ENCODE peak calls at places on chromosomes 5 and 9, in eight cellular contexts. D, T, C, H, K, P, Y and R are unnamed samples.

GRCh38 chr9:124818431-124819281 is 34.6 kb upstream of the WDR38 start:
- DNase-seq in D (no peak), T (no peak), C (no peak), H (no peak), K (no peak), P (peak; percentile 95), Y (peak; percentile 93), R (no peak)

GRCh38 chr5:140869555-140869886 is 764 bp downstream of the PCDHA11 start:
- DNase-seq in D (no peak), T (no peak), C (no peak), H (no peak), K (no peak), P (no peak), Y (peak; percentile 18), R (no peak)

GRCh38 chr9:3337515-3337914 is 188.3 kb downstream of the RFX3 start:
- DNase-seq in D (peak; percentile 89), T (no peak), C (no peak), H (no peak), K (no peak), P (no peak), Y (peak; percentile 64), R (no peak)

GRCh38 chr5:109080481-109080880 is 329.3 kb downstream of the PJA2 start:
- DNase-seq in D (no peak), T (no peak), C (no peak), H (no peak), K (no peak), P (no peak), Y (no peak), R (no peak)

GRCh38 chr9:90024823-90025222 is 420.0 kb downstream of the GADD45G start:
- DNase-seq in D (no peak), T (no peak), C (no peak), H (no peak), K (peak; percentile 26), P (no peak), Y (no peak), R (no peak)

GRCh38 chr5:474826-475661 is 32.1 kb downstream of the EXOC3 start:
- DNase-seq in D (peak; percentile 13), T (no peak), C (peak; percentile 53), H (peak; percentile 30), K (peak; percentile 39), P (no peak), Y (no peak), R (no peak)

GRCh38 chr5:170451764-170452365 is 52.0 kb upstream of the KCNIP1 start:
- DNase-seq in D (peak; percentile 87), T (no peak), C (no peak), H (no peak), K (no peak), P (no peak), Y (peak; percentile 66), R (no peak)

GRCh38 chr5:165334186-165334585 is 1828.8 kb downstream of the MAT2B start:
- DNase-seq in D (peak; percentile 10), T (no peak), C (no peak), H (no peak), K (no peak), P (no peak), Y (peak; percentile 88), R (no peak)

GRCh38 chr5:170267431-170268152 is 30.0 kb downstream of the LCP2 start:
- DNase-seq in D (peak; percentile 86), T (peak; percentile 66), C (peak; percentile 87), H (peak; percentile 68), K (peak; percentile 67), P (peak; percentile 45), Y (peak; percentile 58), R (peak; percentile 80)

GRCh38 chr5:64100203-64100602 is 65.4 kb upstream of the RNF180 start:
- DNase-seq in D (no peak), T (no peak), C (no peak), H (no peak), K (no peak), P (no peak), Y (no peak), R (no peak)

GRCh38 chr5:140145818-140146522 is 20.2 kb downstream of the IGIP start:
- DNase-seq in D (peak; percentile 78), T (peak; percentile 71), C (peak; percentile 56), H (peak; percentile 82), K (peak; percentile 84), P (peak; percentile 65), Y (peak; percentile 37), R (no peak)

GRCh38 chr5:1174122-1174936 is 27.1 kb upstream of the SLC6A19 start:
- DNase-seq in D (peak; percentile 83), T (peak; percentile 61), C (peak; percentile 41), H (peak; percentile 65), K (peak; percentile 74), P (peak; percentile 88), Y (peak; percentile 36), R (peak; percentile 95)

GRCh38 chr5:94240616-94241287 is 377.7 kb downstream of the KIAA0825 start:
- DNase-seq in D (peak; percentile 16), T (no peak), C (no peak), H (peak; percentile 10), K (no peak), P (no peak), Y (no peak), R (no peak)

GRCh38 chr5:15013654-15014463 is 142.3 kb upstream of the ANKH start:
- DNase-seq in D (peak; percentile 85), T (no peak), C (no peak), H (no peak), K (no peak), P (peak; percentile 30), Y (peak; percentile 72), R (peak; percentile 70)

GRCh38 chr5:149128023-149128875 is 13.0 kb upstream of the ABLIM3 start:
- DNase-seq in D (peak; percentile 55), T (no peak), C (no peak), H (no peak), K (no peak), P (peak; percentile 64), Y (peak; percentile 32), R (peak; percentile 63)

GRCh38 chr9:104993291-104993963 is 65.5 kb upstream of the ABCA1 start:
- DNase-seq in D (peak; percentile 91), T (peak; percentile 36), C (no peak), H (peak; percentile 79), K (peak; percentile 50), P (peak; percentile 83), Y (no peak), R (no peak)
- H3K4me3 ChIP-seq in D (no peak overlapping the region), T (no peak overlapping the region), C (no peak overlapping the region), H (no peak overlapping the region), K (no peak overlapping the region), P (no peak overlapping the region), Y (no peak overlapping the region), R (no peak overlapping the region)

GRCh38 chr5:56147679-56148230 is 85.4 kb downstream of the ANKRD55 start:
- DNase-seq in D (no peak), T (no peak), C (no peak), H (no peak), K (no peak), P (no peak), Y (no peak), R (no peak)
- H3K4me3 ChIP-seq in D (no peak overlapping the region), T (no peak overlapping the region), C (no peak overlapping the region), H (no peak overlapping the region), K (no peak overlapping the region), P (no peak overlapping the region), Y (no peak overlapping the region), R (no peak overlapping the region)

GRCh38 chr5:119300311-119300670 is 55.5 kb upstream of the TNFAIP8 start:
- DNase-seq in D (no peak), T (no peak), C (no peak), H (no peak), K (no peak), P (no peak), Y (no peak), R (no peak)
- H3K4me3 ChIP-seq in D (no peak overlapping the region), T (no peak overlapping the region), C (peak overlapping the region; percentile 48), H (no peak overlapping the region), K (no peak overlapping the region), P (no peak overlapping the region), Y (no peak overlapping the region), R (no peak overlapping the region)

DNA sequence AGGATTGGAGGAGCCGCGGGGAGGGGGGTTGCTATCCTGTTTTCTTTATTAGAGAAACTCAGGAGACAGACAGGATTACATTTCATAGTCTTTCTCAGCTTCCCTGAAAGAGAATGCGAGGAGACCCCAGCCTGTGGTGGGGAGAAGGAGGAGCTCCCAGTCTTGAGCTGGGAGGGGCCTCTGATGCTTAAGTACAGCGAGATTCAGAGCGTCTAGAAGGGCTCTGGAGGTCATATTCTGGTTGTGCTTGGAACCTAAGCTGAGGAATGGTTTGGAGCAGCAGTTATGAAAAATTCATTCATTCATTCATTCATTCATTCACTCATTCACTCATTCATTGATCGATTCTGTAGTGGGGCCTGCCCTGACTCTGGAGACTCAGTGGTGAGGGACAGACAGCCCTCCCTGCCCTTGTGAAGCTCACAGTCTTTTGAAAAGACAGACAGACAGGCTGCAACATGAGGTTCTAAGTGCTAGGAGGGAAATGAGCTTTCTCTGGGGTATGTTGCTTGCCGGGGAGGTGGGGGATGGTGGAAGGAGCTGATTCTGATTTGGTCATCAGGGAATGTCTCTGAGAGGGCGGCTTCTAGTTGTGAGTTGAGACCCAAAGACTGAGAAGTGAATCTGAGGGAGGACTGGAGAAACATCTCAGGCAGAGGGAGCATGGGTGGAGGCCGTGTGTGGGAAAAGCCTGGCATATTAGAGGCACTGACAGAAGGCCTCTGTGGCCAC is 2.5 kb upstream of the SPRY4 start:
- DNase-seq in D (peak; percentile 55), T (no peak), C (no peak), H (no peak), K (no peak), P (no peak), Y (peak; percentile 76), R (peak; percentile 65)
- H3K4me3 ChIP-seq in D (no peak overlapping the region), T (no peak overlapping the region), C (no peak overlapping the region), H (no peak overlapping the region), K (no peak overlapping the region), P (peak overlapping the region; percentile 82), Y (no peak overlapping the region), R (peak overlapping the region; percentile 77)

GRCh38 chr5:138757061-138757776 is 4.0 kb downstream of the CTNNA1 start:
- DNase-seq in D (no peak), T (no peak), C (no peak), H (no peak), K (no peak), P (no peak), Y (no peak), R (no peak)

GRCh38 chr5:138752951-138753793 is at the start of gene CTNNA1:
- DNase-seq in D (peak; percentile 72), T (peak; percentile 78), C (peak; percentile 66), H (peak; percentile 83), K (peak; percentile 92), P (peak; percentile 89), Y (peak; percentile 61), R (peak; percentile 69)

GRCh38 chr5:138753794-138754698 is 821 bp downstream of the CTNNA1 start:
- DNase-seq in D (peak; percentile 91), T (peak; percentile 94), C (peak; percentile 55), H (peak; percentile 91), K (peak; percentile 91), P (peak; percentile 84), Y (peak; percentile 69), R (peak; percentile 84)

GRCh38 chr5:138754699-138755057 is 1.5 kb downstream of the CTNNA1 start:
- DNase-seq in D (no peak), T (no peak), C (no peak), H (no peak), K (peak; percentile 36), P (peak; percentile 37), Y (peak; percentile 43), R (no peak)

DNA sequence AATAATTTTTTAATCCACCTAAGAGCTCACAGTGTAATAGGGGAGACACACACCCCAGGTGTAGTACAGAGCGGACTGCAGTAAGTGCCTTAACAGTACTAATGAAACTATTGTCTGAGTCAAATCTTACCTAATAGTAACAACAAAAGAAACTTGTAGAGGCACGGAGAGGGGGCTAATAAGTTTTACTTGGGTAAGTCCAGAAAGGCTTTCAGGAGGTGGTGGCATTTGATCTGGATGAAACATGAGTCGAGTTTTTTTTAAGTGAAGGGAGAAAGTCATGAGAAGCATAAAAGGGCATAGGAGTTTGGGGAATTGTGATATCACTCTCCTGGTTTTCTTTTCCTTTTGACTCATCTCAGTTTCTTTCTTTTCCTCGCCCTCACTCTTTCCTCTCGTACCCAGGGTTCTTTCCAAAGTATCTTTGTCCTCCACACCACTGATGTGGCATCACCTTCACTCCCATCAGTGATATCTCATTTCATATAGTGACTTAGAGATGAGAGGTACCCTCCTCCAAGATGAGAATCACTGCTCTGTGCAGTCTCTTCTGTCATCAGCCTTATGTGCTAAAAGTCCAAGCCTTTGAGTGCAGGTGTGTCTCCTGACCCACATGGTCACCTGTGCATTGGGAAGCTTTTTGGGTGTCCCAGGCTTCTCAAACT is 2.0 kb downstream of the CTNNA1 start:
- DNase-seq in D (no peak), T (no peak), C (no peak), H (no peak), K (no peak), P (no peak), Y (peak; percentile 28), R (no peak)
- H3K4me3 ChIP-seq in D (no peak overlapping the region), T (no peak overlapping the region), C (no peak overlapping the region), H (peak overlapping the region; percentile 96), K (no peak overlapping the region), P (peak overlapping the region; percentile 60), Y (peak overlapping the region; percentile 73), R (no peak overlapping the region)